ENCODE peak calls at places on chromosomes 4 and X, in five cellular contexts. N is endothelial cell of umbilical vein, J is NT2/D1, A is endodermal cell, H is IMR-90. G is an unnamed sample. For H3K9me3, the result is how much of the 10 kb centered on the place peaks cover.

GRCh38 chr4:185479507-185479971 is 8.0 kb upstream of the CCDC110 start:
- DNase-seq in H (no peak), N (no peak), J (no peak), A (no peak), G (no peak)

GRCh38 chr4:125187221-125187620 is 127.5 kb upstream of the FAT4 start:
- DNase-seq in A (no peak), N (peak), H (peak), J (no peak), G (peak)

GRCh38 chr4:160319221-160319867 is 1216.5 kb downstream of the RAPGEF2 start:
- DNase-seq in N (no peak), H (no peak), J (peak), A (peak), G (peak)

GRCh38 chrX:42680651-42681050 is 97.3 kb downstream of the PPP1R2C start:
- DNase-seq in J (peak), H (no peak), A (peak), N (peak), G (peak)

GRCh38 chrX:36431819-36432218 is 512.3 kb downstream of the CFAP47 start:
- DNase-seq in A (no peak), J (no peak), N (no peak), H (peak), G (peak)

GRCh38 chrX:63657821-63658220 is 127.2 kb downstream of the ARHGEF9 start:
- DNase-seq in N (no peak), J (no peak), H (peak), A (no peak), G (peak)

GRCh38 chrX:14228611-14229010 is 198.9 kb upstream of the GEMIN8 start:
- DNase-seq in J (no peak), A (no peak), H (no peak), N (no peak), G (no peak)

GRCh38 chr4:10701702-10702460 is 17.3 kb upstream of the CLNK start:
- DNase-seq in A (no peak), J (no peak), N (no peak), H (peak), G (peak)

GRCh38 chr4:157048248-157048647 is 27.7 kb upstream of the GLRB start:
- DNase-seq in N (no peak), H (peak), J (no peak), A (no peak), G (peak)

GRCh38 chr4:78845469-78845868 is 69.3 kb downstream of the BMP2K start:
- DNase-seq in J (no peak), H (no peak), A (no peak), N (no peak), G (no peak)

GRCh38 chr4:104693601-104694201 is 199.0 kb upstream of the CXXC4 start:
- DNase-seq in H (peak), J (no peak), N (no peak), A (no peak), G (no peak)

GRCh38 chr4:8332891-8333331 is 63.4 kb downstream of the HTRA3 start:
- DNase-seq in A (peak), J (no peak), H (no peak), N (no peak), G (no peak)

GRCh38 chr4:64230709-64231310 is 178.4 kb downstream of the TECRL start:
- DNase-seq in H (peak), N (no peak), J (no peak), A (peak), G (peak)
- H3K9me3 ChIP-seq in H (under half), N (under half), J (half or more), A (half or more), G (under half)

GRCh38 chrX:154375156-154375504 is 696 bp upstream of the FLNA start:
- DNase-seq in A (no peak), J (no peak), H (no peak), N (no peak), G (no peak)

GRCh38 chrX:154374361-154375155 is at the start of gene FLNA:
- DNase-seq in A (peak), J (no peak), N (no peak), H (no peak), G (no peak)

GRCh38 chrX:154372612-154373022 is 1.8 kb downstream of the FLNA start:
- DNase-seq in A (no peak), J (no peak), N (no peak), H (peak), G (peak)

GRCh38 chrX:154371771-154372300 is 2.6 kb downstream of the FLNA start:
- DNase-seq in A (no peak), N (no peak), H (no peak), J (no peak), G (no peak)

GRCh38 chrX:154373340-154374306 is 811 bp downstream of the FLNA start:
- DNase-seq in J (no peak), H (peak), N (peak), A (peak), G (peak)
- H3K9ac ChIP-seq in J (peak), H (peak), N (peak), A (peak), G (peak)

GRCh38 chr4:139754913-139755312 is 89.3 kb downstream of the MGST2 start:
- DNase-seq in N (no peak), J (no peak), A (peak), H (no peak), G (no peak)
- H3K9me3 ChIP-seq in N (under half), J (under half), A (under half), H (under half), G (under half)

GRCh38 chr4:118988635-118988972 is 100.0 kb downstream of the SYNPO2 start:
- DNase-seq in N (no peak), J (no peak), H (no peak), A (no peak), G (no peak)
- H3K9ac ChIP-seq in N (no peak), J (no peak), H (peak), A (no peak), G (peak)

GRCh38 chrX:144918936-144919335 is 328.4 kb upstream of the SPANXN1 start:
- DNase-seq in J (no peak), N (no peak), A (no peak), H (no peak), G (no peak)

DNA sequence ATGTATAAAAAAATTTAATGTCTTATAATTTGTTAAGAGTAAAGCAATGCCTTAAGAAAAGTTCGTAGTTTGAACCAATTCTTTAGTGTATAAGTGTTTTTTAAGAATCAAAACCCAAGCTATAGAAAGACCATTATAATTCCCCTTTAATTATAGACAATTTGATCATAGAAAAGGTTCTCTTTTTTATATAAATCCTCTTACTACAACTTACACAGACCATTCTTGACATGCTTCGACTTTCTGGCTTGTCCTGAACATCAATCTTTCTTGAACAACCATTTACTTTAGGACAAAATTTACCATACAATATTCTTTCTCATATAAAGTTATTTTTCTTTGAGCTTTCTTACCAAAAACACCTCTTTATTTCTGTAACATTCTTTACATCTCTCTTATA is 330.5 kb upstream of the SPANXN1 start:
- DNase-seq in J (no peak), H (no peak), N (no peak), A (no peak), G (no peak)
- H3K9me3 ChIP-seq in J (under half), H (under half), N (under half), A (half or more), G (under half)

GRCh38 chr4:175729665-175730064 is 82.4 kb downstream of the GPM6A start:
- DNase-seq in H (no peak), A (no peak), N (no peak), J (no peak), G (no peak)
- H3K9ac ChIP-seq in H (no peak), A (no peak), N (no peak), J (no peak), G (no peak)

GRCh38 chrX:155086961-155087735 is 15.8 kb downstream of the BRCC3 start:
- DNase-seq in J (no peak), N (no peak), A (no peak), H (no peak), G (no peak)
- H3K9me3 ChIP-seq in J (under half), N (under half), A (under half), H (under half), G (under half)

DNA sequence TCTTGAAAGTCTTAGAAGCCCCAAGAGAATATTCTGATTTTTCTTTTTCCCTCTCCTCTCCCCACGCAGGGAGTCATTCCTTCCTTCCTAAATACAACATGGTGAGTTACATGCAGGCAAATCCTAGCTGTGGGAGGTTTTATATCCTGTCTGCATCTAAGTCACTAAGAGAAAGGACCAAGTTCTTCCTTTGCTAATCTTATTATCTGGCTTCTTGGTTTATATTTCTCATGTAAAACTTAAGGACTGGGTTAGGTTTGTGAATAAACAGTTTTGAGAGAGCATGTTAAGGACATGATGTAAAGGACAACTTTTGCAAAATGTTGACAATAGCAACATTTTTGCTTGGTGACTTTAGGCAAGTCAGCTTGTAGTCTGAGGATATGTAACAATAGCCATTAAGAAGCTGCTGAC is 5.1 kb upstream of the CXCL9 start:
- DNase-seq in A (no peak), J (no peak), H (peak), N (peak), G (peak)
- H3K9ac ChIP-seq in A (no peak), J (no peak), H (peak), N (no peak), G (peak)

DNA sequence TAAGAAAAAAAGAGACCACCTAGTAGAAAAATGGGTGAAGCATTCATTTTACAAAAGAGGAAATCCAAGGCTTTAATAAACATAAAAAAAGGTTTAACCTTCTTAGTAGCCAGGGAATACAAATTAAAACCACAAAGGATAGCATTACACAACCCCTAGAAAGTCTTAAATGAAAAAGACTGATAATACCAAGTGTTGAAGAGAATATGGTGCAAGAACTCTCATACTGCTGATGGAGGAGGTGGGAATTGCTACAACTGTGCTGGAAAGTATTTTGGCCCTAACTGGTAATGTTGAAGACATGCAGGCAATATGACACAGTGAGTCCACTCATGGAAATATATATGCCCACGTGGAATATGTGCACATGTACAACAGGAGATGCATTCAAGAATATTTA is 22.5 kb downstream of the ZNF41 start:
- DNase-seq in A (no peak), J (no peak), H (no peak), N (no peak), G (no peak)
- H3K9me3 ChIP-seq in A (under half), J (under half), H (under half), N (under half), G (under half)